ENCODE peak calls at places on chromosomes 5 and 9, in ten cellular contexts. D, S, N, P, O, X, J, R, Z and A are unnamed samples.

GRCh38 chr5:91499943-91500531 is 116.9 kb upstream of the ARRDC3 start:
- DNase-seq in D (no peak), S (no peak), N (peak), P (no peak), O (peak), X (no peak), J (no peak), R (peak), Z (peak), A (no peak)

GRCh38 chr5:180139731-180140626 is 68.4 kb upstream of the RNF130 start:
- DNase-seq in D (no peak), S (no peak), N (no peak), P (peak), O (no peak), X (no peak), J (no peak), R (no peak), Z (no peak), A (no peak)

GRCh38 chr9:122206118-122207046 is 22.4 kb downstream of the LHX6 start:
- DNase-seq in D (no peak), S (no peak), N (no peak), P (no peak), O (peak), X (peak), J (no peak), R (peak), Z (no peak), A (no peak)

GRCh38 chr5:64637837-64638443 is 52.4 kb upstream of the SHISAL2B start:
- DNase-seq in D (no peak), S (no peak), N (no peak), P (no peak), O (peak), X (no peak), J (no peak), R (no peak), Z (no peak), A (no peak)

GRCh38 chr5:150120617-150121447 is 34.5 kb upstream of the CSF1R start:
- DNase-seq in D (no peak), S (no peak), N (no peak), P (peak), O (no peak), X (peak), J (no peak), R (no peak), Z (no peak), A (no peak)

GRCh38 chr5:174837919-174838902 is 113.8 kb downstream of the MSX2 start:
- DNase-seq in D (no peak), S (no peak), N (no peak), P (no peak), O (peak), X (no peak), J (no peak), R (peak), Z (peak), A (no peak)

GRCh38 chr9:99056876-99057664 is 47.8 kb upstream of the TGFBR1 start:
- DNase-seq in D (peak), S (no peak), N (no peak), P (no peak), O (peak), X (no peak), J (no peak), R (peak), Z (peak), A (no peak)

GRCh38 chr5:86493777-86494176 is 124.0 kb upstream of the COX7C start:
- DNase-seq in D (no peak), S (no peak), N (no peak), P (no peak), O (no peak), X (no peak), J (no peak), R (no peak), Z (no peak), A (no peak)

GRCh38 chr5:79256563-79256962 is 20.6 kb downstream of the JMY start:
- DNase-seq in D (no peak), S (no peak), N (no peak), P (no peak), O (no peak), X (no peak), J (no peak), R (no peak), Z (no peak), A (no peak)

GRCh38 chr9:100411472-100412270 is 15.3 kb upstream of the MSANTD3 start:
- DNase-seq in D (peak), S (peak), N (peak), P (peak), O (peak), X (peak), J (peak), R (peak), Z (peak), A (peak)

GRCh38 chr5:11894992-11895391 is 9.3 kb downstream of the CTNND2 start:
- DNase-seq in D (no peak), S (no peak), N (no peak), P (no peak), O (no peak), X (no peak), J (no peak), R (no peak), Z (no peak), A (no peak)

GRCh38 chr9:27192291-27192960 is 83.4 kb downstream of the TEK start:
- DNase-seq in D (no peak), S (no peak), N (no peak), P (no peak), O (peak), X (no peak), J (no peak), R (no peak), Z (no peak), A (no peak)

GRCh38 chr5:133927616-133928180 is 40.7 kb downstream of the C5orf15 start:
- DNase-seq in D (no peak), S (no peak), N (no peak), P (no peak), O (no peak), X (no peak), J (no peak), R (no peak), Z (no peak), A (no peak)

GRCh38 chr9:16029056-16029615 is 476.3 kb downstream of the CCDC171 start:
- DNase-seq in D (no peak), S (no peak), N (no peak), P (no peak), O (peak), X (no peak), J (no peak), R (no peak), Z (no peak), A (no peak)

GRCh38 chr5:11370985-11371384 is 533.3 kb downstream of the CTNND2 start:
- DNase-seq in D (no peak), S (no peak), N (no peak), P (no peak), O (no peak), X (no peak), J (no peak), R (no peak), Z (no peak), A (no peak)

GRCh38 chr9:20312732-20313131 is 309.6 kb downstream of the MLLT3 start:
- DNase-seq in D (no peak), S (no peak), N (no peak), P (no peak), O (peak), X (no peak), J (no peak), R (peak), Z (peak), A (no peak)

GRCh38 chr5:61228691-61229280 is 66.5 kb upstream of the SMIM15 start:
- DNase-seq in D (peak), S (no peak), N (no peak), P (no peak), O (peak), X (no peak), J (no peak), R (peak), Z (peak), A (no peak)

GRCh38 chr5:134175874-134176522 is 752 bp downstream of the SKP1 start:
- DNase-seq in D (peak), S (no peak), N (peak), P (no peak), O (peak), X (no peak), J (no peak), R (peak), Z (peak), A (no peak)

GRCh38 chr5:74415695-74416102 is 224.8 kb downstream of the ENC1 start:
- DNase-seq in D (no peak), S (no peak), N (no peak), P (no peak), O (no peak), X (no peak), J (no peak), R (no peak), Z (no peak), A (no peak)

GRCh38 chr9:88567870-88568269 is 32.9 kb downstream of the NXNL2 start:
- DNase-seq in D (peak), S (no peak), N (no peak), P (no peak), O (no peak), X (no peak), J (no peak), R (no peak), Z (no peak), A (no peak)